ENCODE peak calls at places on chromosomes 5 and 9, in seven cellular contexts. One of them, this sample, is unnamed.

GRCh38 chr9:18428621-18429020 is 45.3 kb upstream of the ADAMTSL1 start:
- DNase-seq in SK-N-SH: no peak
- DNase-seq in transverse colon: no peak
- DNase-seq in H1: no peak
- DNase-seq in suprapubic skin: no peak
- DNase-seq in HepG2: no peak
- DNase-seq in K562: no peak
- DNase-seq in this sample: no peak

GRCh38 chr5:17412760-17413671 is 85.0 kb upstream of the TAF11L2 start:
- DNase-seq in SK-N-SH: no peak
- DNase-seq in transverse colon: no peak
- DNase-seq in H1: no peak
- DNase-seq in suprapubic skin: no peak
- DNase-seq in HepG2: no peak
- DNase-seq in K562: no peak
- DNase-seq in this sample: no peak

GRCh38 chr5:95284512-95285405 is at the start of gene MCTP1:
- DNase-seq in SK-N-SH: peak
- DNase-seq in transverse colon: no peak
- DNase-seq in H1: peak
- DNase-seq in suprapubic skin: no peak
- DNase-seq in HepG2: no peak
- DNase-seq in K562: no peak
- DNase-seq in this sample: peak

GRCh38 chr5:51172853-51173635 is 210.2 kb upstream of the ISL1 start:
- DNase-seq in SK-N-SH: no peak
- DNase-seq in transverse colon: no peak
- DNase-seq in H1: peak
- DNase-seq in suprapubic skin: no peak
- DNase-seq in HepG2: no peak
- DNase-seq in K562: no peak
- DNase-seq in this sample: no peak

GRCh38 chr9:89021154-89021803 is 30.0 kb downstream of the S1PR3 start:
- DNase-seq in SK-N-SH: no peak
- DNase-seq in transverse colon: no peak
- DNase-seq in H1: no peak
- DNase-seq in suprapubic skin: peak
- DNase-seq in HepG2: no peak
- DNase-seq in K562: no peak
- DNase-seq in this sample: peak

GRCh38 chr9:72600671-72601070 is 79.3 kb downstream of the TMC1 start:
- DNase-seq in SK-N-SH: no peak
- DNase-seq in transverse colon: no peak
- DNase-seq in H1: no peak
- DNase-seq in suprapubic skin: no peak
- DNase-seq in HepG2: no peak
- DNase-seq in K562: no peak
- DNase-seq in this sample: no peak

GRCh38 chr9:70462300-70462699 is 47.8 kb upstream of the KLF9 start:
- DNase-seq in SK-N-SH: no peak
- DNase-seq in transverse colon: no peak
- DNase-seq in H1: no peak
- DNase-seq in suprapubic skin: no peak
- DNase-seq in HepG2: no peak
- DNase-seq in K562: no peak
- DNase-seq in this sample: no peak

GRCh38 chr9:133948571-133949485 is 43.3 kb downstream of the VAV2 start:
- DNase-seq in SK-N-SH: no peak
- DNase-seq in transverse colon: no peak
- DNase-seq in H1: no peak
- DNase-seq in suprapubic skin: no peak
- DNase-seq in HepG2: no peak
- DNase-seq in K562: no peak
- DNase-seq in this sample: no peak

GRCh38 chr9:87884578-87885459 is 2.1 kb downstream of the SPATA31E1 start:
- DNase-seq in SK-N-SH: no peak
- DNase-seq in transverse colon: no peak
- DNase-seq in H1: peak
- DNase-seq in suprapubic skin: no peak
- DNase-seq in HepG2: no peak
- DNase-seq in K562: no peak
- DNase-seq in this sample: no peak

GRCh38 chr9:87518702-87519335 is 21.2 kb downstream of the DAPK1 start:
- DNase-seq in SK-N-SH: no peak
- DNase-seq in transverse colon: peak
- DNase-seq in H1: no peak
- DNase-seq in suprapubic skin: peak
- DNase-seq in HepG2: no peak
- DNase-seq in K562: peak
- DNase-seq in this sample: peak

GRCh38 chr9:69130456-69131441 is 43.3 kb upstream of the TJP2 start:
- DNase-seq in SK-N-SH: no peak
- DNase-seq in transverse colon: no peak
- DNase-seq in H1: no peak
- DNase-seq in suprapubic skin: no peak
- DNase-seq in HepG2: no peak
- DNase-seq in K562: no peak
- DNase-seq in this sample: no peak

GRCh38 chr5:170418736-170419135 is 29.6 kb upstream of the KCNMB1 start:
- DNase-seq in SK-N-SH: no peak
- DNase-seq in transverse colon: no peak
- DNase-seq in H1: no peak
- DNase-seq in suprapubic skin: no peak
- DNase-seq in HepG2: no peak
- DNase-seq in K562: no peak
- DNase-seq in this sample: no peak

GRCh38 chr5:111748304-111748763 is 8.7 kb downstream of the NREP start:
- DNase-seq in SK-N-SH: no peak
- DNase-seq in transverse colon: no peak
- DNase-seq in H1: no peak
- DNase-seq in suprapubic skin: no peak
- DNase-seq in HepG2: no peak
- DNase-seq in K562: no peak
- DNase-seq in this sample: no peak

GRCh38 chr9:12889402-12890106 is 114.7 kb downstream of the LURAP1L start:
- DNase-seq in SK-N-SH: no peak
- DNase-seq in transverse colon: no peak
- DNase-seq in H1: no peak
- DNase-seq in suprapubic skin: no peak
- DNase-seq in HepG2: no peak
- DNase-seq in K562: no peak
- DNase-seq in this sample: no peak

GRCh38 chr5:14216902-14217301 is 73.8 kb downstream of the TRIO start:
- DNase-seq in SK-N-SH: no peak
- DNase-seq in transverse colon: no peak
- DNase-seq in H1: no peak
- DNase-seq in suprapubic skin: no peak
- DNase-seq in HepG2: peak
- DNase-seq in K562: no peak
- DNase-seq in this sample: no peak

GRCh38 chr5:77492653-77493000 is 511 bp upstream of the WDR41 start:
- DNase-seq in SK-N-SH: no peak
- DNase-seq in transverse colon: no peak
- DNase-seq in H1: no peak
- DNase-seq in suprapubic skin: no peak
- DNase-seq in HepG2: no peak
- DNase-seq in K562: no peak
- DNase-seq in this sample: no peak
- TF ChIP-seq CTCF in SK-N-SH: no peak
- TF ChIP-seq CTCF in transverse colon: no peak
- TF ChIP-seq CTCF in H1: no peak
- TF ChIP-seq CTCF in suprapubic skin: no peak
- TF ChIP-seq CTCF in HepG2: no peak
- TF ChIP-seq CTCF in K562: no peak
- TF ChIP-seq CTCF in this sample: no peak

DNA sequence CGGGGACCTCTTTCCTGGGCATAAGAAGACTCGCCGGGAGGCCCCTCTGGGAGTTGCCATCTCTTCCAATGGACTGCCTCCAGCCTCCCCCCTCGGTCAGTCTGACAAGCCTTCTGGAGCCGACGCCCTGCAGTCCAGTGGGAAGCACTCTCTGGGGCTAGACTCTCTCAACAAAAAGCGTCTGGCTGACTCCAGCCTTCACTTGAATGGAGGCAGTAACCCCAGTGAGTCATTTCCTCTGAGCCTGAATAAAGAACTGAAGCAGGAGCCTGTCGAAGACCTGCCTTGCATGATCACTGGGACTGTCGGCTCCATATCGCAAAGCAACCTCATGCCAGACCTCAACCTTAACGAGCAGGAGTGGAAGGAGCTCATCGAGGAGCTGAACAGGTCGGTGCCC is 28.4 kb upstream of the LTC4S start:
- DNase-seq in SK-N-SH: peak
- DNase-seq in transverse colon: no peak
- DNase-seq in H1: no peak
- DNase-seq in suprapubic skin: no peak
- DNase-seq in HepG2: no peak
- DNase-seq in K562: no peak
- DNase-seq in this sample: no peak
- TF ChIP-seq POLR2AphosphoS5 in SK-N-SH: no peak
- TF ChIP-seq POLR2AphosphoS5 in transverse colon: no peak
- TF ChIP-seq POLR2AphosphoS5 in H1: no peak
- TF ChIP-seq POLR2AphosphoS5 in suprapubic skin: no peak
- TF ChIP-seq POLR2AphosphoS5 in HepG2: no peak
- TF ChIP-seq POLR2AphosphoS5 in K562: no peak
- TF ChIP-seq POLR2AphosphoS5 in this sample: no peak

GRCh38 chr9:76615149-76615548 is 149.1 kb upstream of the PCA3 start:
- DNase-seq in SK-N-SH: no peak
- DNase-seq in transverse colon: peak
- DNase-seq in H1: no peak
- DNase-seq in suprapubic skin: no peak
- DNase-seq in HepG2: peak
- DNase-seq in K562: no peak
- DNase-seq in this sample: peak
- TF ChIP-seq EP300 in SK-N-SH: no peak
- TF ChIP-seq EP300 in transverse colon: no peak
- TF ChIP-seq EP300 in H1: no peak
- TF ChIP-seq EP300 in suprapubic skin: no peak
- TF ChIP-seq EP300 in HepG2: no peak
- TF ChIP-seq EP300 in K562: no peak
- TF ChIP-seq EP300 in this sample: no peak

GRCh38 chr5:179313849-179314521 is 31.3 kb downstream of the ADAMTS2 start:
- DNase-seq in SK-N-SH: peak
- DNase-seq in transverse colon: peak
- DNase-seq in H1: no peak
- DNase-seq in suprapubic skin: peak
- DNase-seq in HepG2: no peak
- DNase-seq in K562: no peak
- DNase-seq in this sample: peak
- TF ChIP-seq CTCF in SK-N-SH: no peak
- TF ChIP-seq CTCF in transverse colon: no peak
- TF ChIP-seq CTCF in H1: no peak
- TF ChIP-seq CTCF in suprapubic skin: no peak
- TF ChIP-seq CTCF in HepG2: no peak
- TF ChIP-seq CTCF in K562: no peak
- TF ChIP-seq CTCF in this sample: no peak

GRCh38 chr5:140978987-140979386 is 12.7 kb downstream of the PCDHAC2 start:
- DNase-seq in SK-N-SH: no peak
- DNase-seq in transverse colon: no peak
- DNase-seq in H1: no peak
- DNase-seq in suprapubic skin: no peak
- DNase-seq in HepG2: no peak
- DNase-seq in K562: no peak
- DNase-seq in this sample: no peak
- TF ChIP-seq POLR2AphosphoS5 in SK-N-SH: no peak
- TF ChIP-seq POLR2AphosphoS5 in transverse colon: no peak
- TF ChIP-seq POLR2AphosphoS5 in H1: no peak
- TF ChIP-seq POLR2AphosphoS5 in suprapubic skin: no peak
- TF ChIP-seq POLR2AphosphoS5 in HepG2: no peak
- TF ChIP-seq POLR2AphosphoS5 in K562: no peak
- TF ChIP-seq POLR2AphosphoS5 in this sample: no peak

DNA sequence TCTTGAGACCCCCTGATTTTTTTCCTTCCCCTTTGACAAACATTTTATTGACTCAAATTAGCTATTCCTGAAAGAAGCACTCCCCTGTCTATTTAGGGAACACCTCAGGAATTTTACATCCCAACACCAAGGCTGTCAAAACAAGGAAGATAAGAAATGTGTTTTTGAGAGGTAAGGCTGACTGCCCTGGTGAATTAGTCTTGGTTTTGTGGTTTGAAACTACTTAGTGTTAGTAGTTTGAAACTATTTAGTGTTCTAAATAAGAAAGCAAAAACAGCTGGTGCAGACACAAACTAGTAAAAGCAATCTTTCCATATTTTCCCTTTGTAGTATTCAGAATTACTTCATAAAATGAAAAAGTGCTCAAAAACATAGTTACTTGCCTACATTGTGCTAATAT is 120.7 kb downstream of the PCSK1 start:
- DNase-seq in SK-N-SH: no peak
- DNase-seq in transverse colon: no peak
- DNase-seq in H1: no peak
- DNase-seq in suprapubic skin: no peak
- DNase-seq in HepG2: no peak
- DNase-seq in K562: no peak
- DNase-seq in this sample: no peak
- TF ChIP-seq EP300 in SK-N-SH: no peak
- TF ChIP-seq EP300 in transverse colon: no peak
- TF ChIP-seq EP300 in H1: no peak
- TF ChIP-seq EP300 in suprapubic skin: no peak
- TF ChIP-seq EP300 in HepG2: no peak
- TF ChIP-seq EP300 in K562: no peak
- TF ChIP-seq EP300 in this sample: no peak

GRCh38 chr9:116175616-116176015 is 22.0 kb downstream of the PAPPA start:
- DNase-seq in SK-N-SH: no peak
- DNase-seq in transverse colon: no peak
- DNase-seq in H1: no peak
- DNase-seq in suprapubic skin: no peak
- DNase-seq in HepG2: no peak
- DNase-seq in K562: no peak
- DNase-seq in this sample: no peak
- TF ChIP-seq CTCF in SK-N-SH: no peak
- TF ChIP-seq CTCF in transverse colon: no peak
- TF ChIP-seq CTCF in H1: no peak
- TF ChIP-seq CTCF in suprapubic skin: no peak
- TF ChIP-seq CTCF in HepG2: no peak
- TF ChIP-seq CTCF in K562: no peak
- TF ChIP-seq CTCF in this sample: no peak

GRCh38 chr9:131642496-131643083 is 97.3 kb downstream of the PRRT1B start:
- DNase-seq in SK-N-SH: no peak
- DNase-seq in transverse colon: no peak
- DNase-seq in H1: no peak
- DNase-seq in suprapubic skin: no peak
- DNase-seq in HepG2: no peak
- DNase-seq in K562: no peak
- DNase-seq in this sample: no peak
- TF ChIP-seq POLR2AphosphoS5 in SK-N-SH: no peak
- TF ChIP-seq POLR2AphosphoS5 in transverse colon: no peak
- TF ChIP-seq POLR2AphosphoS5 in H1: no peak
- TF ChIP-seq POLR2AphosphoS5 in suprapubic skin: no peak
- TF ChIP-seq POLR2AphosphoS5 in HepG2: no peak
- TF ChIP-seq POLR2AphosphoS5 in K562: no peak
- TF ChIP-seq POLR2AphosphoS5 in this sample: no peak

This sample was measured in stomach.